ENCODE peak calls at places on chromosomes 1 and 21, in four cellular contexts. One of them, this sample, is unnamed.

GRCh38 chr1:220331318-220331717 is 59.1 kb upstream of the RAB3GAP2 start:
- DNase-seq in K562: no peak
- DNase-seq in GM12878: no peak
- DNase-seq in H1: no peak
- DNase-seq in this sample: no peak

GRCh38 chr1:101235696-101236545 is 898 bp upstream of the S1PR1 start:
- DNase-seq in K562: peak
- DNase-seq in GM12878: peak
- DNase-seq in H1: no peak
- DNase-seq in this sample: no peak

GRCh38 chr1:85142753-85143152 is 58.1 kb downstream of the SYDE2 start:
- DNase-seq in K562: no peak
- DNase-seq in H1: no peak
- DNase-seq in GM12878: no peak
- DNase-seq in this sample: no peak

GRCh38 chr1:23422313-23422877 is 2.2 kb downstream of the TCEA3 start:
- DNase-seq in H1: no peak
- DNase-seq in K562: peak
- DNase-seq in GM12878: no peak
- DNase-seq in this sample: no peak

GRCh38 chr1:94801919-94802546 is 18.1 kb upstream of the SLC44A3 start:
- DNase-seq in H1: peak
- DNase-seq in GM12878: no peak
- DNase-seq in K562: peak
- DNase-seq in this sample: peak

GRCh38 chr21:46509760-46510159 is 51.1 kb downstream of the DIP2A start:
- DNase-seq in K562: no peak
- DNase-seq in H1: no peak
- DNase-seq in GM12878: no peak
- DNase-seq in this sample: peak

GRCh38 chr21:15682977-15683376 is 46.8 kb upstream of the USP25 start:
- DNase-seq in K562: no peak
- DNase-seq in H1: no peak
- DNase-seq in GM12878: no peak
- DNase-seq in this sample: no peak

GRCh38 chr1:47669081-47669585 is 231.3 kb downstream of the FOXD2 start:
- DNase-seq in H1: no peak
- DNase-seq in GM12878: no peak
- DNase-seq in K562: no peak
- DNase-seq in this sample: no peak

DNA sequence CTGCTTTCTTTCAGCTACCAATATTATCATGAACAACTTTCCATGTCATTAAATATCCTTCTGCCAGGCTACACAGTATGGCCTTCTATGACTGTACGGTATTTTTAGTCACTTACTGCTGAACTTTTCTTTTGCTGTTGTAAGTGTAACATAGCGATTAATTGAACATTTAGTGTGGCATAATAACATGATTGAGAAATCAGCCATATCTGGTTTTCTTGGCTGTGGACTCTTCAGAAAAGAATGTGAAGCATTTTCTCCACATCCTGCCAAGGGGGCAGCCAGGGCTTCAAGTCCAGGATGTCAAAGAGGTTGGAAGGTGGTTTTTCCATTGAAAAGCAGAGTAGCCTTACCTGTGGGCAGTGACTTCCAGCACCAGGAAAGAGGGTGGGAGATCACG is 8.8 kb upstream of the AHCYL1 start:
- DNase-seq in K562: no peak
- DNase-seq in H1: no peak
- DNase-seq in GM12878: no peak
- DNase-seq in this sample: no peak
- TF ChIP-seq EGR1 in K562: no peak
- TF ChIP-seq EGR1 in H1: no peak
- TF ChIP-seq EGR1 in GM12878: no peak
- TF ChIP-seq EGR1 in this sample: no peak

GRCh38 chr1:38308780-38309179 is 262.2 kb upstream of the POU3F1 start:
- DNase-seq in K562: peak
- DNase-seq in H1: no peak
- DNase-seq in GM12878: no peak
- DNase-seq in this sample: no peak
- TF ChIP-seq EGR1 in K562: no peak
- TF ChIP-seq EGR1 in H1: no peak
- TF ChIP-seq EGR1 in GM12878: no peak
- TF ChIP-seq EGR1 in this sample: no peak

GRCh38 chr1:172450524-172450885 is 6.6 kb upstream of the PIGC start:
- DNase-seq in H1: no peak
- DNase-seq in K562: peak
- DNase-seq in GM12878: no peak
- DNase-seq in this sample: no peak

GRCh38 chr1:172452536-172453159 is 8.8 kb upstream of the PIGC start:
- DNase-seq in H1: no peak
- DNase-seq in K562: peak
- DNase-seq in GM12878: no peak
- DNase-seq in this sample: no peak

GRCh38 chr1:172449012-172449584 is 5.2 kb upstream of the PIGC start:
- DNase-seq in GM12878: no peak
- DNase-seq in H1: no peak
- DNase-seq in K562: peak
- DNase-seq in this sample: no peak

GRCh38 chr1:172449585-172450523 is 6.0 kb upstream of the PIGC start:
- DNase-seq in K562: peak
- DNase-seq in GM12878: no peak
- DNase-seq in H1: peak
- DNase-seq in this sample: peak

DNA sequence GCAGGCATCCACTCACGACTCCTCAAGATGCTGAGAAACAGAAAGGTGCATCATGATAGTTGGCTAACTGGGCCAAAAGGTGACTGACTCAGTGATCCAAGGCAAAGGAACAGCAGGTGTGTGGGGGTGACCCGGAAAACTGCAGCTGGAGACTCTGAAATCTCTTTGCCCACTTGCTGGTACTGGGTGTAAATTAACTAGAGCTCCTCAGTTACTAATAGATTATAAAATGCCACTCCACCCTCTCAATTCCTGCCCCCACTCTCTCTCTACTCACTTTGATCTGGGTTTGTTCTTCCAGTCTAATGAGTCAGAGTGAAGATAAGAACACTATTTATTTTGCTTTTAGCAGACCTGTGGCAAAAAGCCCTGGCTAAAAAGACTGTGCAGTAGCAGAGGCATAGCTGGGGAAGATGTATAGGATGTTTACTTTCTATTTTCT is 7.2 kb upstream of the PIGC start:
- DNase-seq in K562: peak
- DNase-seq in H1: no peak
- DNase-seq in GM12878: no peak
- DNase-seq in this sample: no peak
- TF ChIP-seq EGR1 in K562: no peak
- TF ChIP-seq EGR1 in H1: no peak
- TF ChIP-seq EGR1 in GM12878: no peak
- TF ChIP-seq EGR1 in this sample: no peak

GRCh38 chr1:24643362-24644346 is 552 bp downstream of the SRRM1 start:
- DNase-seq in K562: peak
- DNase-seq in H1: no peak
- DNase-seq in GM12878: no peak
- DNase-seq in this sample: no peak
- TF ChIP-seq EGR1 in K562: no peak
- TF ChIP-seq EGR1 in H1: no peak
- TF ChIP-seq EGR1 in GM12878: no peak
- TF ChIP-seq EGR1 in this sample: no peak

This sample was measured in HCT116.